ENCODE peak calls at places on chromosomes 16 and 17, in five cellular contexts. E is mesendoderm, W is H1, Y is IMR-90, N is H9. O is an unnamed sample.

GRCh38 chr16:54411555-54411954 is 125.0 kb upstream of the IRX3 start:
- DNase-seq in E (peak), W (no peak), Y (no peak), N (peak), O (no peak)

GRCh38 chr16:11372924-11373306 is 27.7 kb downstream of the RMI2 start:
- DNase-seq in E (no peak), W (no peak), Y (no peak), N (no peak), O (no peak)

GRCh38 chr16:85235988-85236831 is 123.9 kb upstream of the CIBAR2 start:
- DNase-seq in E (no peak), W (no peak), Y (no peak), N (no peak), O (no peak)

GRCh38 chr17:76281573-76282371 is 16.6 kb downstream of the UBALD2 start:
- DNase-seq in E (no peak), W (no peak), Y (no peak), N (no peak), O (no peak)

GRCh38 chr17:15341385-15341849 is at the start of gene TEKT3:
- DNase-seq in E (peak), W (peak), Y (peak), N (peak), O (peak)

GRCh38 chr17:52064791-52065211 is 93.7 kb downstream of the CA10 start:
- DNase-seq in E (no peak), W (no peak), Y (no peak), N (no peak), O (no peak)

GRCh38 chr17:35051579-35052239 is 11.8 kb downstream of the RFFL start:
- DNase-seq in E (no peak), W (no peak), Y (peak), N (no peak), O (no peak)

GRCh38 chr17:33202011-33202410 is 91.1 kb downstream of the ASIC2 start:
- DNase-seq in E (peak), W (no peak), Y (no peak), N (peak), O (no peak)

GRCh38 chr17:73027130-73027741 is 65.3 kb downstream of the SLC39A11 start:
- DNase-seq in E (no peak), W (no peak), Y (peak), N (no peak), O (no peak)

GRCh38 chr16:53504665-53505064 is 1.7 kb upstream of the AKTIP start:
- DNase-seq in E (no peak), W (no peak), Y (peak), N (no peak), O (no peak)

GRCh38 chr17:37292429-37293139 is 83.2 kb upstream of the C17orf78 start:
- DNase-seq in E (no peak), W (no peak), Y (no peak), N (no peak), O (no peak)

GRCh38 chr17:6392609-6393367 is 42.1 kb downstream of the AIPL1 start:
- DNase-seq in E (no peak), W (no peak), Y (no peak), N (no peak), O (no peak)

GRCh38 chr16:78665373-78665772 is 565.9 kb downstream of the WWOX start:
- DNase-seq in E (no peak), W (no peak), Y (no peak), N (no peak), O (no peak)

GRCh38 chr16:66432429-66432828 is 5.3 kb downstream of the BEAN1 start:
- DNase-seq in E (no peak), W (no peak), Y (no peak), N (no peak), O (no peak)

GRCh38 chr17:57995076-57995956 is 7.3 kb upstream of the VEZF1 start:
- DNase-seq in E (peak), W (no peak), Y (peak), N (peak), O (peak)

GRCh38 chr17:40097931-40098845 is 2.2 kb downstream of the NR1D1 start:
- DNase-seq in E (no peak), W (no peak), Y (no peak), N (no peak), O (no peak)

GRCh38 chr17:80364091-80364691 is 50.8 kb upstream of the ENDOV start:
- DNase-seq in E (peak), W (no peak), Y (no peak), N (peak), O (peak)

GRCh38 chr16:85689285-85689949 is 663 bp upstream of the GINS2 start:
- DNase-seq in E (no peak), W (no peak), Y (no peak), N (no peak), O (no peak)

GRCh38 chr16:6573577-6573976 is 759.1 kb upstream of the RBFOX1 start:
- DNase-seq in E (peak), W (peak), Y (no peak), N (peak), O (peak)

GRCh38 chr17:82666931-82667667 is 18.9 kb upstream of the WDR45B start:
- DNase-seq in E (no peak), W (no peak), Y (no peak), N (no peak), O (no peak)

GRCh38 chr17:8056976-8057625 is 18.2 kb downstream of the ALOX15B start:
- DNase-seq in E (no peak), W (no peak), Y (no peak), N (no peak), O (no peak)

GRCh38 chr17:56779898-56780777 is 53.6 kb downstream of the C17orf67 start:
- DNase-seq in E (peak), W (peak), Y (peak), N (peak), O (peak)

GRCh38 chr16:13848795-13849194 is 71.2 kb upstream of the ERCC4 start:
- DNase-seq in E (peak), W (no peak), Y (no peak), N (no peak), O (no peak)

GRCh38 chr17:8888704-8889302 is 21.3 kb upstream of the PIK3R6 start:
- DNase-seq in E (no peak), W (no peak), Y (no peak), N (no peak), O (no peak)

GRCh38 chr16:55077231-55077630 is 146.6 kb downstream of the IRX5 start:
- DNase-seq in E (no peak), W (no peak), Y (no peak), N (no peak), O (no peak)

GRCh38 chr17:13558588-13558987 is 43.1 kb downstream of the HS3ST3A1 start:
- DNase-seq in E (no peak), W (no peak), Y (no peak), N (no peak), O (no peak)

GRCh38 chr17:28748852-28749515 is 5.2 kb downstream of the TRAF4 start:
- DNase-seq in E (no peak), W (no peak), Y (no peak), N (peak), O (no peak)
- H3K4ac ChIP-seq in E (no peak), W (no peak), Y (no peak), N (no peak), O (no peak)

GRCh38 chr17:30160419-30161172 is 44.0 kb downstream of the NSRP1 start:
- DNase-seq in E (no peak), W (no peak), Y (peak), N (no peak), O (no peak)
- H2BK5ac ChIP-seq in E (no peak), W (no peak), Y (no peak), N (no peak), O (no peak)

DNA sequence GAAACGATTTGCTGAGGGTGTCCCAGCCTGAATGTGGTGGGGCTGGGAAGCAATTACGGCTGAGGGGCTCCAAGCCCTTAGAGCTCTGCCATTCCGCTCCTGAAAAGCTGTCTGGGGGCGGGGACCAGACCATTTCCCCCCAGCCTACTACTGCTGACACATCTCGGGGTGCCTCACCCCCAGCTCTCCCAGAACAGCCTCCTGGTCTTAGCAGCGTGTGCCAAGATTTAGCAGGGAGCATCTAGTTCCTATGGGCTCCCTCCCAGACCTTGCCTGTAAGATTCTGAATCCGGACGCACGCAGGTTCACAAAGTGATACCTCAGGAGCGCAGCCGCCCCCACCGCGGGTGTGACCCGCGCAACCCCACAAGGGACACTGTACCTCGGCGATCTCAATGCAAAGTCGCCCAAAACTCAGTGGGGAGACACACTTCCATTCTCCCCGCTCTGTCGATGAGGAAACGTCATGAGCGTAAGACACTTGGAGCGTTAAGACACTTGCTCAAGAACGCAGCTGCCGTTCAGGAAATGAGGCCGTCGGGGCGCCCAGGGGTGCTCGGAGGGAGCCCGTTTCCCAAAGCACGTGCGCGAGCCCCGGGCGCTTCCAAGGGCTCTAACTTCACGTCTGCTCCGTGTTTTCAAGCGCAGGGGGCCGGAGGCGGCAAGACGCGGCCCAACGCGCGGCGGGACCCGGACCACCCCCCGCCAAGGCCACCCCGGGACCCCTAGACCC is 629 bp downstream of the GEMIN4 start:
- DNase-seq in E (no peak), W (no peak), Y (peak), N (no peak), O (peak)
- H3K4ac ChIP-seq in E (peak), W (peak), Y (peak), N (no peak), O (peak)

GRCh38 chr17:49090885-49091594 is 41.5 kb upstream of the B4GALNT2 start:
- DNase-seq in E (no peak), W (no peak), Y (no peak), N (no peak), O (no peak)

GRCh38 chr17:49086649-49087048 is 45.9 kb upstream of the B4GALNT2 start:
- DNase-seq in E (peak), W (no peak), Y (no peak), N (no peak), O (no peak)

GRCh38 chr17:49086316-49086605 is 46.3 kb upstream of the B4GALNT2 start:
- DNase-seq in E (no peak), W (no peak), Y (no peak), N (no peak), O (no peak)

GRCh38 chr17:49089094-49089493 is 43.5 kb upstream of the B4GALNT2 start:
- DNase-seq in E (no peak), W (no peak), Y (no peak), N (no peak), O (no peak)

DNA sequence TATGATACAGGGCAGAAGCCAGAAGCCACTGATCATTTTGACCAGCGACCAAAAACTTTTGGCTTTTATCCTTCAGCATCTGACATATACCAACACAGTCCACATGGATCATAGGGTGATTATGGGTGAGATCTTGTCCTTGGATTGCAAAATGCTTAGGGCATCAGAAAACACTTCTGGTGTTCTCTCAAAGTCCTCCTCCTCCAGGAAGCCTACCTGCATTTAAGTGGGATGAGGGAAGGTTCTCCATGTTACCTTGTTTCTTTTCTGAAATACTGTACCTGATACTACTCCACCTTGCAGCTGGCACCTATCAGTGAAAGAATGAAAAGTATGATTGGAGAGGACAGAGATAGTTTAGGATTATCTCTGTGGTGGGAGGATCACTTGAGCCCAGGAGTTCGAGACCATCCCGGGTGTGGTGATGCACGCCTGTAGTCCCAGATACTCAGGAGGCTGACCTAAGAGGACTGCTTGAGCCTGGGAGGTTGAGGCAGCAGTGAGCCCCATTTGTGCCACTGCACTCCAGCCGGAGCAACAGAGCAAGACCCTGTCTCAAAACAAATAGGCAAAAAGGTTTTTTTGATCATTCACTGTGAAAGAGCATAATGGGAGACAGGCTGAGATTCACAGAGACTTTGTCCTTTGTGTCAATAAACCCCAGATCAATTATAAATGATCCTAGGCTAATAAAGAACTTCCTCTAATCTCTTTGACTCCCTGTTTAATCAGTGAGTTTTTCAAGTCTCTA is 46.8 kb upstream of the B4GALNT2 start:
- DNase-seq in E (no peak), W (no peak), Y (no peak), N (no peak), O (no peak)
- H2BK5ac ChIP-seq in E (no peak), W (no peak), Y (no peak), N (no peak), O (no peak)

GRCh38 chr16:35733971-35734702 is 2274.7 kb downstream of the TP53TG3F start:
- DNase-seq in E (no peak), W (no peak), Y (no peak), N (no peak), O (no peak)
- H3K4ac ChIP-seq in E (no peak), W (no peak), Y (no peak), N (no peak), O (no peak)

DNA sequence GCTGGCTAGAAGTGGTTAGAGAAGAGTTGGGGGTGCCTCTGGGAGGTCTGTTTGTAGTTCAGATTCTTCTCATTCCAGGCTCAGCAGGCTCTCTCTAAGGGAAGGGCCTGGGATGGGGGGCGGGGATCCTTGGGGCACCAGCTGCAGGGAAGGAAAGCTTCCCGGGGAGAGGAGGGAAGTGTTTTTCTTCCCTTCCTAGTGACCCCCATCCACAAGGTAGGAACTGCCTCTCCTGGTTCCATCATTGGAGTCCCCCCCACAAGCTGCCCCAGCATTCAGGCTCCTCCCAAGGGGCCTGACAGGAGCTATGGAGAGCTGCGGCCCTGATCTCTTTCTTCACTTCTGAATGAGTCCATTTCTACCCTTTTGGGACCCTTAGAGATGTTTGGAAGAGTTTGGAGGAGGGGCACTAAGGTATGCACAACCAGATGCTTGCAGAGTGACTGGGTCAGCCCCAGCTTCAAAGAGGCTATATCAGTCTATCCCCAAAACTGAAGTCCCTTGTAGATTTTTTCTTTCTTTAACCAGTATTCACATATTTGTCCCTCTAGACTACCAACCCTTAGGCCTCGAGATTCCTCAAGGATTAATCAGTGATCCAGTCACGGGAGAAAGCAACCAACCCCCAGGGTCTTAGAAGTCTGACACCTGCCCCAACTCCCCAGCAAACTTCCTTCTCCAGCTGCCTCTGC is 13.9 kb upstream of the FZD2 start:
- DNase-seq in E (peak), W (peak), Y (peak), N (peak), O (peak)
- H2BK5ac ChIP-seq in E (peak), W (no peak), Y (peak), N (no peak), O (peak)

GRCh38 chr17:69588316-69588715 is 173.8 kb downstream of the MAP2K6 start:
- DNase-seq in E (no peak), W (no peak), Y (no peak), N (no peak), O (no peak)

GRCh38 chr17:69593351-69593715 is 178.8 kb downstream of the MAP2K6 start:
- DNase-seq in E (no peak), W (no peak), Y (no peak), N (no peak), O (no peak)

GRCh38 chr17:69592692-69593350 is 178.3 kb downstream of the MAP2K6 start:
- DNase-seq in E (no peak), W (no peak), Y (peak), N (no peak), O (no peak)

GRCh38 chr17:69588739-69589334 is 174.3 kb downstream of the MAP2K6 start:
- DNase-seq in E (peak), W (no peak), Y (no peak), N (no peak), O (no peak)

DNA sequence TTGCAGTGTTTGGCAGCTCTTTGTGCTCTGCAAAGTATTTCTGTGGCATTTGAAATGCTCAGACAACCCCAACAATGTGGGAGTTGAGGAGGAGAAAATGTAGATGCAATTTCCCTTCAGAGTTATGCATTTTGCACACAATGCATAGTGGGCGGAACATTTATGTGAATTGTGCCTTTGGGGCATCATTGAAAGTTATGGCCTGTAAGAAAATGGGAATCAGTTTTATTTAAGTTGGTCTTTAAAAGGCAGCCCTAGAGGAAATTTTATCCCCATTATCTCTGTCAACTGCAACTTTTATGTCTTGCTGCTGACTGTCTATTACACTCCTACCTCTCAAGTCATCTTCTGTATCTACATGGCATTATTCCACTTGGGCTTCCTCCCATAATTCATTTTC is 176.2 kb downstream of the MAP2K6 start:
- DNase-seq in E (no peak), W (no peak), Y (no peak), N (no peak), O (no peak)
- H3K4ac ChIP-seq in E (no peak), W (no peak), Y (peak), N (no peak), O (no peak)